ENCODE peak calls at places on chromosomes 1 and 21, in nine cellular contexts. V, M, I, G, P, C, N, Q and Z are unnamed samples.

GRCh38 chr1:241310451-241310850 is 46.6 kb downstream of the RGS7 start:
- DNase-seq in I (no peak), P (no peak), V (no peak), Q (no peak), G (no peak), N (no peak), M (no peak), C (no peak), Z (peak; percentile 16)

GRCh38 chr1:230857077-230857476 is 11.2 kb downstream of the C1orf198 start:
- DNase-seq in N (no peak), I (no peak), M (no peak), G (no peak), V (no peak), Q (no peak), C (no peak), P (no peak), Z (no peak)

GRCh38 chr1:233238884-233239432 is 56.6 kb downstream of the PCNX2 start:
- DNase-seq in I (no peak), P (no peak), G (no peak), V (no peak), N (peak; percentile 12), Q (no peak), M (no peak), C (no peak), Z (peak; percentile 22)

GRCh38 chr1:246814890-246815289 is 90.7 kb downstream of the SCCPDH start:
- DNase-seq in I (no peak), P (no peak), M (no peak), G (no peak), C (no peak), N (no peak), V (no peak), Q (no peak), Z (no peak)

GRCh38 chr1:218380125-218380977 is 35.2 kb downstream of the TGFB2 start:
- DNase-seq in C (no peak), N (peak; percentile 57), I (peak; percentile 78), V (no peak), P (no peak), G (no peak), Q (no peak), M (no peak), Z (peak; percentile 48)

GRCh38 chr1:70038025-70038424 is 167.4 kb downstream of the LRRC40 start:
- DNase-seq in N (no peak), C (no peak), M (no peak), V (no peak), P (no peak), G (no peak), I (no peak), Q (no peak), Z (peak; percentile 69)

GRCh38 chr21:45073301-45074047 is 906 bp upstream of the ADARB1 start:
- DNase-seq in I (peak; percentile 86), P (peak; percentile 84), V (no peak), G (no peak), M (peak; percentile 79), C (no peak), N (peak; percentile 26), Q (no peak), Z (peak; percentile 64)

GRCh38 chr1:174358786-174359453 is 88.8 kb upstream of the GPR52 start:
- DNase-seq in G (no peak), Q (no peak), P (no peak), N (peak; percentile 15), V (no peak), M (no peak), C (no peak), I (no peak), Z (no peak)

GRCh38 chr1:107706181-107706580 is 258.8 kb downstream of the VAV3 start:
- DNase-seq in P (no peak), N (no peak), I (no peak), C (no peak), Q (no peak), V (no peak), M (no peak), G (no peak), Z (no peak)

GRCh38 chr1:10779201-10779600 is 17.2 kb downstream of the CASZ1 start:
- DNase-seq in M (no peak), V (no peak), Q (no peak), C (no peak), P (peak; percentile 85), G (no peak), I (no peak), N (no peak), Z (no peak)

GRCh38 chr1:38919075-38919474 is 22.6 kb downstream of the RHBDL2 start:
- DNase-seq in C (no peak), Q (no peak), N (no peak), M (no peak), V (no peak), I (no peak), P (no peak), G (no peak), Z (no peak)

GRCh38 chr1:21901473-21901847 is 35.6 kb downstream of the HSPG2 start:
- DNase-seq in G (peak; percentile 74), N (peak; percentile 81), V (no peak), C (peak; percentile 55), M (no peak), I (no peak), P (no peak), Q (no peak), Z (peak; percentile 44)

GRCh38 chr1:18670267-18670910 is 39.7 kb downstream of the PAX7 start:
- DNase-seq in C (no peak), N (no peak), V (no peak), I (no peak), M (no peak), G (no peak), P (no peak), Q (no peak), Z (no peak)

GRCh38 chr1:117501275-117501674 is 104.6 kb upstream of the TENT5C start:
- DNase-seq in Q (no peak), C (no peak), V (no peak), P (no peak), M (no peak), I (no peak), G (no peak), N (no peak), Z (peak; percentile 69)

GRCh38 chr1:115655307-115655664 is 13.5 kb downstream of the VANGL1 start:
- DNase-seq in C (no peak), N (no peak), V (no peak), G (no peak), M (peak; percentile 14), P (no peak), I (no peak), Q (no peak), Z (no peak)

GRCh38 chr1:156096640-156097391 is 14.6 kb upstream of the MEX3A start:
- DNase-seq in Q (peak; percentile 86), P (peak; percentile 95), C (peak; percentile 93), M (peak; percentile 93), I (no peak), V (no peak), G (peak; percentile 93), N (peak; percentile 93), Z (peak; percentile 97)
- H3K4me3 ChIP-seq in Q (no peak overlapping the region), P (no peak overlapping the region), C (peak overlapping the region; percentile 19), M (peak overlapping the region; percentile 43), I (no peak overlapping the region), V (no peak overlapping the region), G (no peak overlapping the region), N (no peak overlapping the region), Z (peak overlapping the region; percentile 5)

DNA sequence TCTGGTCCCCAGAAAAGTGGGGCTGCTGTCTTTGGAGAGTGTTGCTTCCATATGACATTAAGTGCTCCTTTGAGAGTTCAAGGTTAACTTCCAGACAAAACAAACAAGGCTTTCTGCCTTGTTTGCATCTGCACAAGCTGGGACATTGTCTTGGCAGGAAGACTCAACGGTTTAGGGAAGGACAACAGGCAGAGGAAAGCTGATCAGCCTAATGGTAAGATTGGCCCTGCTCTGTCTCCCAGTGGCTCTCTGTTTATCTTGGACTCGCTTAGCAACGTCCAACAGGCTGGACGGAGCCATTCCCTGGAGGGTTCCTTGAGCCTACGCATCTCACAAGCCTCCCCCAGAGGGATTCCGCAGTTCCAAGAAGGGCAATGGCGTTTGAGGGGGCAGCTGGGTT is 62.2 kb upstream of the SLC44A3 start:
- DNase-seq in V (no peak), I (peak; percentile 77), N (no peak), C (peak; percentile 52), M (peak; percentile 81), Q (no peak), G (peak; percentile 57), P (peak; percentile 82), Z (no peak)
- H3K4me3 ChIP-seq in V (no peak overlapping the region), I (no peak overlapping the region), N (no peak overlapping the region), C (no peak overlapping the region), M (no peak overlapping the region), Q (no peak overlapping the region), G (no peak overlapping the region), P (no peak overlapping the region), Z (peak overlapping the region; percentile 2)

GRCh38 chr1:16979475-16980327 is 719 bp downstream of the MFAP2 start:
- DNase-seq in Q (no peak), I (no peak), G (no peak), V (no peak), M (no peak), C (peak; percentile 44), N (no peak), P (no peak), Z (peak; percentile 81)
- H3K4me3 ChIP-seq in Q (peak overlapping the region; percentile 34), I (no peak overlapping the region), G (peak overlapping the region; percentile 55), V (peak overlapping the region; percentile 94), M (peak overlapping the region; percentile 80), C (peak overlapping the region; percentile 49), N (peak overlapping the region; percentile 72), P (no peak overlapping the region), Z (peak overlapping the region; percentile 79)

GRCh38 chr21:46100426-46100825 is 2.5 kb downstream of the COL6A2 start:
- DNase-seq in C (no peak), N (no peak), M (no peak), V (no peak), Q (no peak), I (no peak), P (no peak), G (peak; percentile 30), Z (peak; percentile 81)

GRCh38 chr21:46100020-46100419 is 2.1 kb downstream of the COL6A2 start:
- DNase-seq in C (no peak), M (no peak), P (peak; percentile 27), G (no peak), N (no peak), I (no peak), Q (peak; percentile 9), V (no peak), Z (no peak)

GRCh38 chr21:46098303-46099141 is 610 bp downstream of the COL6A2 start:
- DNase-seq in P (peak; percentile 74), C (peak; percentile 52), M (peak; percentile 73), G (peak; percentile 35), I (no peak), N (no peak), Q (no peak), V (no peak), Z (peak; percentile 70)

GRCh38 chr21:46097826-46098286 is at the start of gene COL6A2:
- DNase-seq in Q (no peak), V (peak; percentile 54), N (no peak), C (peak; percentile 77), G (peak; percentile 65), M (peak; percentile 80), P (peak; percentile 86), I (no peak), Z (peak; percentile 89)

DNA sequence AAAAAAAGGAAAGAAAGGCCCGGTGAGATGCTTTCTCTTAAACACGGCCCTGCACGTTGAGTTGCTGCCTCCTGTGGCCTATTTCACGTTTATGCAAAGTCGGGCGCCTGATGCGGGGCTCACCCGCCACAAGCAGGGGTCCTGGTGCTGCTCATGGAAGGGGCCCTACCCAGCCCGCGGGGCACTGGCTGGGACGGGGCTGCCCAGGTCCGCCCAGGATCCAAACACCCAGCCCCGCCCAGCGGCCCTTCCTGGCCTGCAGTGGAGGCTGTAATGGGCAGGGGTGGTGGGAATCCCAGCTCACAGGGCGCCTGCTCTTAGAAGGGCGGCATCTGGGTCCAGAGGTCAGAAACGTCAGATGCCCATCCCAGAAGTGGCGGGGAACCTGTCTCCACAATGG is 1.6 kb downstream of the COL6A2 start:
- DNase-seq in C (peak; percentile 47), M (peak; percentile 77), V (no peak), N (no peak), G (peak; percentile 46), I (no peak), Q (peak; percentile 13), P (peak; percentile 69), Z (peak; percentile 71)
- H3K4me3 ChIP-seq in C (peak overlapping the region; percentile 68), M (peak overlapping the region; percentile 96), V (no peak overlapping the region), N (no peak overlapping the region), G (peak overlapping the region; percentile 66), I (no peak overlapping the region), Q (peak overlapping the region; percentile 52), P (no peak overlapping the region), Z (peak overlapping the region; percentile 92)